ENCODE peak calls at places on chromosomes 7 and 10, in seven cellular contexts. I is colonic mucosa; F is coronary artery; O is astrocyte of the cerebellum; N is K562; M is BE2C; Y is CD8-positive, alpha-beta T cell. V is an unnamed sample.

GRCh38 chr10:101467286-101467770 is 113.4 kb downstream of the BTRC start:
- DNase-seq in I (peak; percentile 32), F (no peak), O (peak; percentile 60), N (peak; percentile 67), M (peak; percentile 33), Y (no peak), V (no peak)

GRCh38 chr10:86757110-86757790 is 831 bp downstream of the BMPR1A start:
- DNase-seq in I (peak; percentile 49), F (peak; percentile 79), O (no peak), N (no peak), M (peak; percentile 24), Y (no peak), V (peak; percentile 76)

GRCh38 chr10:96249264-96249663 is 22.1 kb downstream of the BLNK start:
- DNase-seq in I (no peak), F (no peak), O (no peak), N (no peak), M (no peak), Y (no peak), V (no peak)

GRCh38 chr7:44375236-44375699 is 49.9 kb upstream of the CAMK2B start:
- DNase-seq in I (no peak), F (no peak), O (no peak), N (peak; percentile 42), M (peak; percentile 46), Y (no peak), V (peak; percentile 67)

GRCh38 chr7:33888206-33888605 is 17.1 kb upstream of the BMPER start:
- DNase-seq in I (no peak), F (no peak), O (peak; percentile 92), N (no peak), M (no peak), Y (no peak), V (no peak)

GRCh38 chr7:913736-914520 is 37.6 kb downstream of the GET4 start:
- DNase-seq in I (peak; percentile 96), F (no peak), O (no peak), N (no peak), M (no peak), Y (no peak), V (no peak)

GRCh38 chr10:2798340-2798739 is 269.0 kb upstream of the PFKP start:
- DNase-seq in I (no peak), F (no peak), O (no peak), N (no peak), M (no peak), Y (no peak), V (no peak)

GRCh38 chr10:110457851-110458582 is 39.7 kb upstream of the DUSP5 start:
- DNase-seq in I (no peak), F (peak; percentile 62), O (no peak), N (no peak), M (no peak), Y (no peak), V (no peak)

GRCh38 chr10:89426230-89426868 is 12.0 kb downstream of the IFIT5 start:
- DNase-seq in I (no peak), F (no peak), O (peak; percentile 64), N (peak; percentile 32), M (no peak), Y (no peak), V (no peak)

GRCh38 chr10:32190890-32191491 is 134.8 kb upstream of the KIF5B start:
- DNase-seq in I (no peak), F (no peak), O (peak; percentile 34), N (no peak), M (no peak), Y (no peak), V (no peak)

GRCh38 chr10:69426376-69426727 is 9.6 kb upstream of the TACR2 start:
- DNase-seq in I (no peak), F (no peak), O (no peak), N (no peak), M (no peak), Y (no peak), V (no peak)

GRCh38 chr7:5758753-5759330 is 22.6 kb downstream of the RNF216 start:
- DNase-seq in I (no peak), F (no peak), O (no peak), N (no peak), M (no peak), Y (no peak), V (no peak)

GRCh38 chr7:151251328-151251925 is 2.9 kb upstream of the SMARCD3 start:
- DNase-seq in I (no peak), F (no peak), O (peak; percentile 23), N (no peak), M (peak; percentile 68), Y (no peak), V (no peak)

GRCh38 chr7:55431898-55432297 is 66.8 kb downstream of the LANCL2 start:
- DNase-seq in I (peak; percentile 44), F (no peak), O (no peak), N (no peak), M (no peak), Y (no peak), V (no peak)

GRCh38 chr10:44306147-44306710 is 78.7 kb downstream of the CXCL12 start:
- DNase-seq in I (no peak), F (no peak), O (no peak), N (no peak), M (no peak), Y (no peak), V (no peak)

GRCh38 chr10:110007171-110007700 is 548 bp upstream of the ADD3 start:
- DNase-seq in I (peak; percentile 68), F (no peak), O (no peak), N (peak; percentile 53), M (no peak), Y (no peak), V (no peak)

GRCh38 chr10:102310356-102311024 is 65.2 kb downstream of the GBF1 start:
- DNase-seq in I (no peak), F (no peak), O (peak; percentile 57), N (no peak), M (no peak), Y (no peak), V (no peak)

GRCh38 chr10:132539431-132539839 is 1.8 kb downstream of the INPP5A start:
- DNase-seq in I (no peak), F (peak; percentile 88), O (no peak), N (no peak), M (no peak), Y (no peak), V (no peak)

GRCh38 chr7:41491752-41492405 is 211.0 kb downstream of the INHBA start:
- DNase-seq in I (no peak), F (no peak), O (no peak), N (no peak), M (no peak), Y (no peak), V (no peak)

GRCh38 chr10:89518876-89519842 is 16.2 kb downstream of the SLC16A12 start:
- DNase-seq in I (no peak), F (no peak), O (no peak), N (no peak), M (no peak), Y (no peak), V (no peak)

DNA sequence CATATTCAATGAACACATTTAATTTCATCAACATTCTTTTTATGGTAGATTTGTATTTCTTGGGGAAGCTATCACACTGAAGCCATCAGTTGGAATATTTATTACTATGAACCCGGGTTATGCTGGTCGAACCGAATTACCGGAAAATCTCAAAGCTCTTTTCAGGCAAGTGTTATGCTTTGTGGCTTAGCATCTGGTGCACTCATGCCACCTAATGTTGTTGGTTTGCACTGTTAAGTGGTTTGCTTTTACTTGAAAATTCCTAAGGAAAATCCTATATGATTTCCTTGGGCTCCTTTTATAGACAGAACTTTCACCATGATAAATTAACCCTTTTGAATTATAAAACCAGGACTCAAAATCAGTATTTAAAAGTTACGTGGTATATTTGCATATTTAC is 147.9 kb downstream of the DNAH11 start:
- DNase-seq in I (no peak), F (no peak), O (no peak), N (no peak), M (no peak), Y (no peak), V (no peak)
- TF ChIP-seq CTCF in I (no peak), F (no peak), O (peak; percentile 22), N (no peak), M (no peak), Y (no peak), V (no peak)

DNA sequence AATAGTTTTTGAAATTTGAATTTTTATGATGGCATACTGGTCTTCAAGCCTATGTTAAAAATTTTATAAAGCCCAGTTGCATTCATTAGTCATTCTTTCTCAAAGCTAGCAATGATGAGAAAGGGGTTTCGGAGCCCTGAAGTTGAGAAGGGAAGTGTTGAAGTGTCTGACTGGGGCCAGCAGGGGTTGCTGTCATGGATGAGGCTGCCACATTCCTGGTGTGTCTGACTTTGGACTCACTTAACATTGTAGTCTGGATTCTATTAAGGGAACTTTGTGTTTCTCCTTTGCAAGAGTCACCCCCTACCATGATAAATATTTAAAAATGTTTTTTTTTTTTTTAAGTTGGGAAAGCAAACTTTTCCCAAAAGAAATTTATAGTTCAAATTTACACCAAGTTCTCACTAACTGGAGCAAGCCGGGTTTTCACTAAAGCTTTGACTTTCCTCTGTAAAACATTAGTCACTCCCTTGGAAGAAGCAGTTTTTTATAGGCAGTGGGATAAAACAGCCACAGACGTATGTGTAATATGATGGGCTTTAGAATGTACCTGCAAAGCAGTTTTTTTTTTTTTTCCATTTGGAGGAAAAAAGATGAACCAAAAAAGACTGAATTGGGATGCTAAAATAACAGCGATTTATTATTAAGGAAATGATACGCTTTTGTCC is 243.6 kb downstream of the TWIST1 start:
- DNase-seq in I (no peak), F (no peak), O (no peak), N (no peak), M (peak; percentile 35), Y (no peak), V (no peak)
- TF ChIP-seq CTCF in I (no peak), F (no peak), O (peak; percentile 42), N (no peak), M (peak; percentile 72), Y (no peak), V (peak; percentile 64)

GRCh38 chr7:101950450-101951119 is 133.2 kb downstream of the CUX1 start:
- DNase-seq in I (no peak), F (no peak), O (peak; percentile 51), N (no peak), M (no peak), Y (no peak), V (no peak)
- TF ChIP-seq CTCF in I (no peak), F (no peak), O (peak; percentile 38), N (no peak), M (peak; percentile 32), Y (no peak), V (peak; percentile 53)

DNA sequence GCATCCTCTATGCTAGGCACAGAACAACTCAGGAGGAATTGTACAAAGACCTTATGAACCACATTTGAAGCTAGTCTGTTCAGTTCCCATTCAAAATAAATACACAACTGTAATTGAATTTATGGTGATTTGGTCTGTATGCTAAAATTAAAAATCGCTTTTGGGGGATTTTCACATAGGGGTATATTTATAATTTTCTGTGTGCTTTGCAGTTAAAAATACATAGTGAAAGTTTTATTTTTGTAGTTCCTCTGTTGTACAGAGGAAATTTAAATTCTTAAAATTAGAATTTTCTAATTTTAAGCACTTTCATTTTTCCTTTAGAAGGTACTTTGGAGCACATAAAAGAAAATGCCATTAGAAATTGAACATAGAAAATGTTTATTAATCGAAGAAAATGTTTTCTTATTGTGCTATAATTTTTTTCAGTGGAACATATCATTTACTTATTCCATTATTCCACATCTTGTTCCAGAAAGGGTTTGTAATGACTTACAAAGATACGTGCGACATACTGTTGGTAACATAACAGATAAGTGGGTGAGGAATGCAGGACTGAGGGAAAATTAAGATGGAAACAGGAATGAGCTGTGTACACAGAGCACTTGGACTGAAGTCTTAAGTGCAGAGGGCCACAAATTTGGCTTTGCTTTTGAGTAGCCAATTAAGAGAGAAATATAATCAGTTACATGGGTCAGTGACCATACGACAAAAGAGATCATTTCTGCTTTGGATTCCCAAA is 7.0 kb downstream of the RABGEF1 start:
- DNase-seq in I (no peak), F (no peak), O (no peak), N (no peak), M (no peak), Y (no peak), V (no peak)
- TF ChIP-seq CTCF in I (no peak), F (no peak), O (no peak), N (no peak), M (no peak), Y (no peak), V (no peak)

GRCh38 chr10:113980408-113981087 is 63.1 kb upstream of the ADRB1 start:
- DNase-seq in I (no peak), F (no peak), O (no peak), N (no peak), M (no peak), Y (no peak), V (no peak)
- TF ChIP-seq CTCF in I (no peak), F (no peak), O (peak; percentile 25), N (peak; percentile 30), M (peak; percentile 40), Y (no peak), V (no peak)

V was measured in type B pancreatic cell.